ENCODE peak calls at places on chromosomes 11 and 22, in eight cellular contexts. A, Q, X, Y, M, I, L and K are unnamed samples.

GRCh38 chr11:14144905-14145304 is 182.4 kb downstream of the SPON1 start:
- DNase-seq in A (no peak), Q (no peak), X (no peak), Y (no peak), M (no peak), I (no peak), L (no peak), K (no peak)

GRCh38 chr11:28679795-28680194 is 571.6 kb downstream of the METTL15 start:
- DNase-seq in A (no peak), Q (no peak), X (peak), Y (peak), M (no peak), I (no peak), L (peak), K (peak)

GRCh38 chr22:31343235-31344191 is 2.6 kb downstream of the PATZ1 start:
- DNase-seq in A (peak), Q (no peak), X (no peak), Y (no peak), M (peak), I (no peak), L (peak), K (peak)

GRCh38 chr11:128837627-128838026 is 29.5 kb downstream of the KCNJ1 start:
- DNase-seq in A (no peak), Q (no peak), X (no peak), Y (no peak), M (no peak), I (no peak), L (no peak), K (no peak)

GRCh38 chr22:49087163-49087562 is 740.5 kb downstream of the BRD1 start:
- DNase-seq in A (no peak), Q (no peak), X (no peak), Y (no peak), M (no peak), I (no peak), L (no peak), K (no peak)

GRCh38 chr22:16774911-16775529 is 50.2 kb downstream of the XKR3 start:
- DNase-seq in A (no peak), Q (no peak), X (no peak), Y (no peak), M (no peak), I (no peak), L (no peak), K (no peak)

GRCh38 chr22:23220485-23221350 is 40.4 kb downstream of the BCR start:
- DNase-seq in A (peak), Q (no peak), X (no peak), Y (no peak), M (peak), I (peak), L (peak), K (peak)

GRCh38 chr11:126863294-126863997 is 137.1 kb downstream of the KIRREL3 start:
- DNase-seq in A (no peak), Q (no peak), X (no peak), Y (no peak), M (no peak), I (no peak), L (no peak), K (no peak)

GRCh38 chr11:20790622-20791021 is 121.2 kb downstream of the NELL1 start:
- DNase-seq in A (no peak), Q (no peak), X (no peak), Y (no peak), M (no peak), I (no peak), L (no peak), K (no peak)

GRCh38 chr11:67303132-67303988 is at the start of gene SSH3:
- DNase-seq in A (peak), Q (peak), X (peak), Y (no peak), M (peak), I (no peak), L (peak), K (peak)

GRCh38 chr11:2272241-2272945 is 2.0 kb upstream of the ASCL2 start:
- DNase-seq in A (no peak), Q (no peak), X (no peak), Y (no peak), M (peak), I (no peak), L (no peak), K (no peak)

DNA sequence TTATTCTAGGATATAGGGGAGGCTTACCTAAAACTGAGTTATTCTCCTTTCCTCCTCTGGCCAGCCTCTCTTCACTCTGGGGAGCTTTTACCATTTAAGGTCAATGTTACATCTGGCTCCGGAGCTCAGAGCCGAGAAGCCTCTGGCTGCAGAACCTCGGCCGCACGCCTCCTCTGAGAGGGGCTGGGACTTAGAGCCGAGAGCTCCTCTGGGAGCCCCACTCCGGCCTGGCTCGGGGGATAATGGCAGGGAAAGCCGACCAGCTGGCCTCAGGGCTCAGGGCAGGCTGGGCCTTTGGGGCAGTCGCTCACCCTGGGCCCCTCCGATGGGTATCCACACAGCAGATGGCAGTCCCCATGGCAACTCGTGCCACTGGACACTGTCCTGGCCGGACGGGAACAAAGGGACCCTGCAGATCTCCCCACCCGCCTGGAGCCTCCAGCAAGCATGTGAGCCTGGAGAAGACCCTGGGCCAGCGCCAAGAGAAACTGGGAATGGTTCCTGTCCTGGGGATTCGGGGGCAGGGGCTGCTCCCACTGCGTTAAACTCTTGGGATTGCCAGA is at the start of gene IRAG1:
- DNase-seq in A (peak), Q (peak), X (peak), Y (peak), M (peak), I (no peak), L (peak), K (peak)
- H3K4me3 ChIP-seq in A (peak), Q (peak), X (peak), Y (peak), M (no peak), I (no peak), L (peak), K (peak)

DNA sequence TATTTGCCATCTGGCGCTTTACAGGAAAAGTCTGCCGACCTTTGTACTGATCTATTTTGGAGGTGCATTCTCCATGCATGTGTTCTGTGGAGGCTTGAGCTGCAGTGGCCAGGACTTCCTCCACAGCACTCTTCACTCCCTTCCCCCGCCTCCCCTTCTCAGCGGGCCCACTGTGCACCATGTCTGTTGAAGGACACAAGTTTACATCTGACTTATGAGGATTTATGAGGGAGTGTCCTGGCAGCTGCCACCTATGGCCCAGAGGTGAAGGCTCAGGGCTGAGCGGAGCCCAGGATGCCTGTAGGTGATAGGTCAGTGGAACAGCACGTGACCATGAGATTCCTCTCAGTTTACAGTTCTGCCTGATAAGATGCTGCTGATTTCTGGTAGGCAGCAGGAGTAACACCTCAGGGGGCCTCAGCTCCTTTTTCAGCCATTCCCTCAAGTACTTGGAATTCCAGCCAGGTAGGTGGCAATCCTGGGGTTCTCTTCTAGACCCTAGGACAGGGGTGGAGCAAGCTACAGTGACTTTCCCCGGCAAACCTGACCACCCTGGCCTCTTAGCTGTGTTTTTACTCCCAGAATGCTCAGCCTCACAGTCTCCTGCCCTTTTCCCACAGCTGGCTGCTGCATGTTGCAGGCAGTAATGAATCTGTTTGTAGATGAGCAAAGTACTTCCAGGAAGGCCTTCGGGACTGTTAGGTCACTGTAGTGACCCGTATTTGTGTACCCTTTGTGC is 59.9 kb downstream of the PPFIBP2 start:
- DNase-seq in A (no peak), Q (peak), X (no peak), Y (no peak), M (peak), I (peak), L (peak), K (no peak)
- TF ChIP-seq CTCF in A (no peak), Q (no peak), X (no peak), Y (no peak), M (no peak), I (no peak), L (no peak), K (no peak)

GRCh38 chr11:114182471-114182968 is 113.7 kb upstream of the NNMT start:
- DNase-seq in A (no peak), Q (no peak), X (no peak), Y (no peak), M (no peak), I (no peak), L (no peak), K (no peak)
- H3K4me3 ChIP-seq in A (no peak), Q (no peak), X (no peak), Y (no peak), M (no peak), I (no peak), L (no peak), K (no peak)

GRCh38 chr11:34207487-34207886 is 102.1 kb downstream of the NAT10 start:
- DNase-seq in A (no peak), Q (no peak), X (no peak), Y (no peak), M (no peak), I (no peak), L (no peak), K (no peak)

GRCh38 chr11:34206598-34207300 is 101.3 kb downstream of the NAT10 start:
- DNase-seq in A (no peak), Q (no peak), X (no peak), Y (no peak), M (no peak), I (no peak), L (no peak), K (no peak)

GRCh38 chr11:34205326-34206035 is 100.1 kb downstream of the NAT10 start:
- DNase-seq in A (no peak), Q (no peak), X (peak), Y (no peak), M (no peak), I (no peak), L (peak), K (no peak)

GRCh38 chr11:34203377-34203801 is 98.0 kb downstream of the NAT10 start:
- DNase-seq in A (no peak), Q (no peak), X (no peak), Y (no peak), M (no peak), I (no peak), L (no peak), K (no peak)

DNA sequence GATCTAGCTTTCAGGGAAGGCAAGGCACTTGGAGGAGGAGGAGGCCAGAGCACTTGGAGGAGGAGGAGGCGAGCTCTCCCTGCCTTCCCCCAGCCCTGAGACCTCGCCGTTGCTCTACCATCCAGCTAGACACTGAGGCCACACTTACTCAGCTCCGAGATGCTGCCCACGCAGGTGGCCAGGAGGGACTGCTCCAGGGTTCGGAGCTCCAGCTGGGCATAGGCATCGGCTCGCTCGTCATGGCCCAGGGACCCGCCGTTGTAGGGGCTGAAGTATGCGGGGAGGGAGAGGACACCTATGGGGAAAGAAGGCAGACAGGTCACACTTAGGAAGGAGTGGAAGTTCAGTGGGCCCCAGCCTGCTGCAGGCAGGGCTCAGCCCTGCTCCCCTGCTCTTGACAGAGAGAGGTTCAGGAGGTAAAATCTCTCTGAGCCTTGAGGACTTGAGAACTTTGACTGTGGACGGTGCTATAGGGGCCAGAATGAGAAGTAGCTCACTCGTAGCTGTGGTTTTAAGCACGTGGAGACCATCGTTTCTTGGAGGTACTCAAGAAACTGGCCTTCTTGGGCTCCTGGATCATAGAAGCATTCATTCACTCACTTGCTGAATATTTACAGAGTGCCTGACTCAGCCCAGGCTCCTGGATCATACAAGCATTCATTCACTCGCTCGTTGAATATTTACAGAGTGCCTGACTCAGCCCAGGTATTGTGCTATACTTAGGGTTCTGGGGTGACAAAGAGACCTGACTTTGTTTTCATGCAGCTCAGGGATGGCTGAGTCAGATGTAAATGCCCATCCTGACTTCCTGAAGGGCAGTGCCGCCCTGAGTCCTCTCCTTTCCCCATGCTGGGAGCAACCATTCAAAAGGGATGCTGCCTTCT is 99.2 kb downstream of the NAT10 start:
- DNase-seq in A (no peak), Q (no peak), X (peak), Y (no peak), M (no peak), I (no peak), L (no peak), K (no peak)
- TF ChIP-seq CTCF in A (no peak), Q (no peak), X (no peak), Y (no peak), M (no peak), I (no peak), L (no peak), K (no peak)